ENCODE peak calls at places on chromosomes 16 and 17, in five cellular contexts. One of them, this sample, is unnamed.

GRCh38 chr16:19153876-19154275 is 14.2 kb upstream of the SYT17 start:
- DNase-seq in HepG2: no peak
- DNase-seq in HCT116: peak
- DNase-seq in GM12878: no peak
- DNase-seq in SK-N-SH: peak
- DNase-seq in this sample: peak

GRCh38 chr17:12627177-12627629 is 38.5 kb upstream of the MYOCD start:
- DNase-seq in HepG2: peak
- DNase-seq in HCT116: no peak
- DNase-seq in GM12878: no peak
- DNase-seq in SK-N-SH: no peak
- DNase-seq in this sample: no peak

GRCh38 chr17:45734598-45734997 is 49.5 kb upstream of the CRHR1 start:
- DNase-seq in HCT116: no peak
- DNase-seq in SK-N-SH: no peak
- DNase-seq in HepG2: no peak
- DNase-seq in GM12878: no peak
- DNase-seq in this sample: no peak

GRCh38 chr16:48433849-48434530 is 48.8 kb upstream of the SIAH1 start:
- DNase-seq in HCT116: no peak
- DNase-seq in HepG2: no peak
- DNase-seq in GM12878: no peak
- DNase-seq in SK-N-SH: no peak
- DNase-seq in this sample: no peak

GRCh38 chr17:21214777-21215541 is 998 bp upstream of the TMEM11 start:
- DNase-seq in HepG2: no peak
- DNase-seq in HCT116: no peak
- DNase-seq in GM12878: no peak
- DNase-seq in SK-N-SH: no peak
- DNase-seq in this sample: no peak

GRCh38 chr16:77971306-77972131 is 50.8 kb upstream of the CLEC3A start:
- DNase-seq in GM12878: no peak
- DNase-seq in HepG2: peak
- DNase-seq in SK-N-SH: peak
- DNase-seq in HCT116: peak
- DNase-seq in this sample: peak

GRCh38 chr16:88869673-88869980 is 3.2 kb upstream of the PABPN1L start:
- DNase-seq in SK-N-SH: no peak
- DNase-seq in HepG2: no peak
- DNase-seq in GM12878: no peak
- DNase-seq in HCT116: no peak
- DNase-seq in this sample: no peak

GRCh38 chr17:58284613-58285421 is 4.1 kb upstream of the MPO start:
- DNase-seq in HCT116: no peak
- DNase-seq in HepG2: no peak
- DNase-seq in GM12878: no peak
- DNase-seq in SK-N-SH: no peak
- DNase-seq in this sample: no peak

GRCh38 chr16:88315543-88316105 is 67.1 kb upstream of the ZNF469 start:
- DNase-seq in GM12878: no peak
- DNase-seq in HCT116: peak
- DNase-seq in HepG2: peak
- DNase-seq in SK-N-SH: no peak
- DNase-seq in this sample: peak

GRCh38 chr17:69141802-69142472 is at the start of gene ABCA6:
- DNase-seq in HCT116: no peak
- DNase-seq in HepG2: no peak
- DNase-seq in SK-N-SH: no peak
- DNase-seq in GM12878: no peak
- DNase-seq in this sample: no peak

GRCh38 chr17:44132275-44132821 is 8.9 kb upstream of the HDAC5 start:
- DNase-seq in HepG2: no peak
- DNase-seq in HCT116: no peak
- DNase-seq in GM12878: no peak
- DNase-seq in SK-N-SH: no peak
- DNase-seq in this sample: no peak

GRCh38 chr17:9813166-9813565 is 8.7 kb downstream of the GSG1L2 start:
- DNase-seq in HCT116: no peak
- DNase-seq in GM12878: no peak
- DNase-seq in SK-N-SH: no peak
- DNase-seq in HepG2: no peak
- DNase-seq in this sample: no peak

GRCh38 chr16:34801875-34802274 is 1342.5 kb downstream of the TP53TG3F start:
- DNase-seq in HepG2: no peak
- DNase-seq in HCT116: no peak
- DNase-seq in GM12878: no peak
- DNase-seq in SK-N-SH: peak
- DNase-seq in this sample: no peak

GRCh38 chr17:66420961-66421371 is 118.6 kb downstream of the PRKCA start:
- DNase-seq in GM12878: no peak
- DNase-seq in HCT116: no peak
- DNase-seq in SK-N-SH: no peak
- DNase-seq in HepG2: peak
- DNase-seq in this sample: no peak

GRCh38 chr17:69539274-69539673 is 124.8 kb downstream of the MAP2K6 start:
- DNase-seq in HepG2: no peak
- DNase-seq in SK-N-SH: no peak
- DNase-seq in HCT116: no peak
- DNase-seq in GM12878: no peak
- DNase-seq in this sample: no peak

GRCh38 chr17:73096866-73097265 is 4.4 kb upstream of the SLC39A11 start:
- DNase-seq in HepG2: no peak
- DNase-seq in SK-N-SH: no peak
- DNase-seq in HCT116: no peak
- DNase-seq in GM12878: no peak
- DNase-seq in this sample: no peak

GRCh38 chr16:27405546-27406451 is 3.8 kb downstream of the IL21R start:
- DNase-seq in GM12878: no peak
- DNase-seq in SK-N-SH: no peak
- DNase-seq in HCT116: no peak
- DNase-seq in HepG2: no peak
- DNase-seq in this sample: no peak

GRCh38 chr16:84879569-84880487 is 60.0 kb downstream of the CRISPLD2 start:
- DNase-seq in GM12878: no peak
- DNase-seq in HepG2: no peak
- DNase-seq in HCT116: peak
- DNase-seq in SK-N-SH: no peak
- DNase-seq in this sample: peak

GRCh38 chr16:4032768-4033167 is 83.5 kb downstream of the ADCY9 start:
- DNase-seq in HCT116: no peak
- DNase-seq in GM12878: no peak
- DNase-seq in HepG2: no peak
- DNase-seq in SK-N-SH: no peak
- DNase-seq in this sample: no peak

GRCh38 chr17:19369846-19370492 is 7.4 kb upstream of the B9D1 start:
- DNase-seq in SK-N-SH: no peak
- DNase-seq in HepG2: no peak
- DNase-seq in GM12878: no peak
- DNase-seq in HCT116: no peak
- DNase-seq in this sample: no peak

GRCh38 chr17:68910789-68911431 is 44.3 kb downstream of the ABCA8 start:
- DNase-seq in GM12878: no peak
- DNase-seq in HepG2: no peak
- DNase-seq in HCT116: no peak
- DNase-seq in SK-N-SH: no peak
- DNase-seq in this sample: no peak

GRCh38 chr17:38706625-38707298 is 1.7 kb downstream of the MLLT6 start:
- DNase-seq in HepG2: no peak
- DNase-seq in HCT116: no peak
- DNase-seq in GM12878: no peak
- DNase-seq in SK-N-SH: no peak
- DNase-seq in this sample: no peak

GRCh38 chr16:68335175-68335574 is 24.4 kb downstream of the PRMT7 start:
- DNase-seq in SK-N-SH: no peak
- DNase-seq in HepG2: no peak
- DNase-seq in HCT116: no peak
- DNase-seq in GM12878: no peak
- DNase-seq in this sample: no peak

GRCh38 chr17:537133-537532 is 177.5 kb downstream of the VPS53 start:
- DNase-seq in SK-N-SH: no peak
- DNase-seq in HepG2: no peak
- DNase-seq in GM12878: no peak
- DNase-seq in HCT116: no peak
- DNase-seq in this sample: no peak

GRCh38 chr16:85463672-85464071 is 149.4 kb upstream of the GSE1 start:
- DNase-seq in GM12878: no peak
- DNase-seq in HCT116: no peak
- DNase-seq in SK-N-SH: no peak
- DNase-seq in HepG2: no peak
- DNase-seq in this sample: no peak

GRCh38 chr17:21394265-21394664 is 18.1 kb downstream of the KCNJ12 start:
- DNase-seq in HCT116: no peak
- DNase-seq in GM12878: no peak
- DNase-seq in HepG2: no peak
- DNase-seq in SK-N-SH: no peak
- DNase-seq in this sample: no peak

GRCh38 chr16:20866161-20866772 is 33.9 kb downstream of the DCUN1D3 start:
- DNase-seq in SK-N-SH: peak
- DNase-seq in HCT116: peak
- DNase-seq in HepG2: peak
- DNase-seq in GM12878: no peak
- DNase-seq in this sample: peak

GRCh38 chr16:57483725-57484514 is 2.4 kb downstream of the DOK4 start:
- DNase-seq in HCT116: no peak
- DNase-seq in SK-N-SH: peak
- DNase-seq in HepG2: no peak
- DNase-seq in GM12878: no peak
- DNase-seq in this sample: peak

GRCh38 chr16:14668556-14669223 is 25.4 kb downstream of the PLA2G10 start:
- DNase-seq in HCT116: no peak
- DNase-seq in GM12878: no peak
- DNase-seq in HepG2: no peak
- DNase-seq in SK-N-SH: no peak
- DNase-seq in this sample: no peak

DNA sequence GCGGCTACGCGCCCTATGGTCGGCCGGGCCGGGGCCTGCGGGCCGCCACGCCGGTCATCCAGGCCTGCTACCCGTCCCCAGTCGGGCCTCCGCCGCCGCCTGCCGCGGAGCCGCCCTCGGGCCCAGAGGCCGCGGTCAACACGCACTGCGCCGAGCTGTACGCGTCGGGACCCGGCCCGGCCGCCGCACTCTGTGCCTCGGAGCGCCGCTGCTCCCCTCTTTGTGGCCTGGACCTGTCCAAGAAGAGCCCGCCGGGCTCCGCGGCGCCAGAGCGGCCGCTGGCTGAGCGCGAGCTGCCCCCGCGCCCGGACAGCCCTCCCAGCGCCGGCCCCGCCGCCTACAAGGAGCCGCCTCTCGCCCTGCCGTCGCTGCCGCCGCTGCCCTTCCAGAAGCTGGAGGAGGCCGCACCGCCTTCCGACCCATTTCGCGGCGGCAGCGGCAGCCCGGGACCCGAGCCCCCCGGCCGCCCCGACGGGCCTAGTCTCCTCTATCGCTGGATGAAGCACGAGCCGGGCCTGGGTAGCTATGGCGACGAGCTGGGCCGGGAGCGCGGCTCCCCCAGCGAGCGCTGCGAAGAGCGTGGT is 2.3 kb downstream of the HIC1 start:
- DNase-seq in HCT116: no peak
- DNase-seq in SK-N-SH: no peak
- DNase-seq in HepG2: no peak
- DNase-seq in GM12878: no peak
- DNase-seq in this sample: no peak
- TF ChIP-seq ZBTB33 in HCT116: no peak
- TF ChIP-seq ZBTB33 in SK-N-SH: no peak
- TF ChIP-seq ZBTB33 in HepG2: no peak
- TF ChIP-seq ZBTB33 in GM12878: no peak
- TF ChIP-seq ZBTB33 in this sample: no peak

DNA sequence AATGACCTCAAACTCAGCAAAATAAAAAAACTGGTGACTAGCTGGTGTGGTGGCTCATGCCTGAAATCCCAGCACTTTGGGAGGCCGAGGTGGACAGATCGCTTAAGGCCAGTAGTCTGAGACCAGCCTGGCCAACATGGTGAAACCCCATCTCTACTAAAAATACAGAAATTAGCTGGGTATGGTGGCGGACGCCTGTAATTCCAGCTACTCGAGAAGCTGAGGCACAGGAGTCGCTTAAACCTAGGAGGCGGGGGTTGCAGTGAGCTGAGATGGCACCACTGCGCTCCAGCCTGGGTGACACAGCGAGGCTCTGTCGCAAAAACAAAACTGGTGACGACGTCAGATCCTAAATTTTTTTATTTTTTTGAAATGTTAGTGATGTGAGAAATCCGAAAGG is 82.6 kb upstream of the TOB1 start:
- DNase-seq in HepG2: no peak
- DNase-seq in HCT116: no peak
- DNase-seq in SK-N-SH: no peak
- DNase-seq in GM12878: no peak
- DNase-seq in this sample: no peak
- TF ChIP-seq ZBTB33 in HepG2: no peak
- TF ChIP-seq ZBTB33 in HCT116: no peak
- TF ChIP-seq ZBTB33 in SK-N-SH: no peak
- TF ChIP-seq ZBTB33 in GM12878: no peak
- TF ChIP-seq ZBTB33 in this sample: no peak

GRCh38 chr17:50346313-50347086 is 574 bp downstream of the XYLT2 start:
- DNase-seq in SK-N-SH: peak
- DNase-seq in HCT116: no peak
- DNase-seq in HepG2: no peak
- DNase-seq in GM12878: no peak
- DNase-seq in this sample: peak
- TF ChIP-seq ZBTB33 in SK-N-SH: no peak
- TF ChIP-seq ZBTB33 in HCT116: no peak
- TF ChIP-seq ZBTB33 in HepG2: no peak
- TF ChIP-seq ZBTB33 in GM12878: no peak
- TF ChIP-seq ZBTB33 in this sample: no peak

GRCh38 chr17:61351745-61352407 is 47.8 kb upstream of the TBX2 start:
- DNase-seq in SK-N-SH: no peak
- DNase-seq in GM12878: no peak
- DNase-seq in HCT116: no peak
- DNase-seq in HepG2: no peak
- DNase-seq in this sample: no peak
- TF ChIP-seq ZBTB33 in SK-N-SH: no peak
- TF ChIP-seq ZBTB33 in GM12878: no peak
- TF ChIP-seq ZBTB33 in HCT116: no peak
- TF ChIP-seq ZBTB33 in HepG2: no peak
- TF ChIP-seq ZBTB33 in this sample: no peak

GRCh38 chr16:165539-166374 is at the start of gene HBM:
- DNase-seq in SK-N-SH: peak
- DNase-seq in GM12878: no peak
- DNase-seq in HCT116: no peak
- DNase-seq in HepG2: no peak
- DNase-seq in this sample: no peak
- TF ChIP-seq ZBTB33 in SK-N-SH: no peak
- TF ChIP-seq ZBTB33 in GM12878: no peak
- TF ChIP-seq ZBTB33 in HCT116: no peak
- TF ChIP-seq ZBTB33 in HepG2: no peak
- TF ChIP-seq ZBTB33 in this sample: no peak

This sample was measured in K562.